ENCODE peak calls at places on chromosome 3, in eight cellular contexts. Q is caudate nucleus; O is left ventricle myocardium inferior; M is central memory CD4-positive, alpha-beta T cell; X is SW480; Z is NCI-H187 treated with DMSO at 0.1 percent for 48 hours; R is stimulated activated CD8-positive, alpha-beta memory T cell treated with anti-CD3 and anti-CD28 coated beads, Interleukin-4, amount 100 ng/mL, for 24 hours; C is left colon. W is an unnamed sample.

GRCh38 chr3:36597422-36597821 is 166.9 kb downstream of the DCLK3 start:
- DNase-seq in X (peak), O (no peak), M (no peak), R (no peak), Q (no peak), Z (no peak), C (no peak), W (no peak)

GRCh38 chr3:148232409-148232808 is 465.3 kb upstream of the AGTR1 start:
- DNase-seq in Z (no peak), C (no peak), X (no peak), R (no peak), O (no peak), Q (no peak), M (no peak), W (no peak)

GRCh38 chr3:72312339-72312738 is 527.4 kb upstream of the PROK2 start:
- DNase-seq in C (no peak), Q (no peak), O (no peak), M (no peak), R (no peak), X (no peak), Z (no peak), W (no peak)

GRCh38 chr3:152997526-152997925 is 162.6 kb downstream of the P2RY1 start:
- DNase-seq in Q (no peak), M (no peak), R (no peak), C (no peak), Z (no peak), O (no peak), X (no peak), W (no peak)

GRCh38 chr3:29279276-29279675 is 1.6 kb upstream of the RBMS3 start:
- DNase-seq in X (no peak), R (no peak), Z (no peak), Q (no peak), M (no peak), O (no peak), C (no peak), W (no peak)

GRCh38 chr3:69012111-69012835 is 1.2 kb downstream of the EOGT start:
- DNase-seq in Q (no peak), X (no peak), Z (no peak), O (peak), R (no peak), C (peak), M (no peak), W (peak)

GRCh38 chr3:126510323-126510910 is 7.2 kb downstream of the UROC1 start:
- DNase-seq in R (no peak), O (no peak), M (no peak), C (no peak), Q (no peak), Z (no peak), X (peak), W (no peak)

GRCh38 chr3:45817788-45818523 is 21.6 kb upstream of the SLC6A20 start:
- DNase-seq in Q (no peak), R (no peak), C (no peak), M (no peak), X (peak), O (no peak), Z (peak), W (no peak)

GRCh38 chr3:67335813-67336212 is 318.6 kb downstream of the SUCLG2 start:
- DNase-seq in Q (no peak), R (no peak), Z (no peak), O (no peak), M (no peak), X (no peak), C (no peak), W (no peak)

GRCh38 chr3:129936757-129937156 is 37.8 kb upstream of the TRH start:
- DNase-seq in Z (no peak), M (peak), R (no peak), O (no peak), C (peak), X (peak), Q (peak), W (no peak)

GRCh38 chr3:197748597-197749314 is 927 bp upstream of the FYTTD1 start:
- DNase-seq in M (no peak), C (no peak), Q (no peak), R (no peak), Z (no peak), X (no peak), O (no peak), W (no peak)

GRCh38 chr3:138941259-138941885 is 5.6 kb downstream of the FOXL2 start:
- DNase-seq in C (peak), O (no peak), M (no peak), Z (no peak), R (no peak), Q (no peak), X (peak), W (no peak)

GRCh38 chr3:88462241-88462640 is 312.5 kb downstream of the C3orf38 start:
- DNase-seq in R (no peak), O (no peak), X (no peak), M (no peak), Z (no peak), C (no peak), Q (no peak), W (no peak)

W was measured in activated naive CD4-positive, alpha-beta T cell treated with anti-CD3 and anti-CD28 coated beads, Interleukin-2, amount 50 U/mL, for 16 hours.